ENCODE peak calls at places on chromosome 17, in ten cellular contexts. One of them, this sample, is unnamed.

GRCh38 chr17:34307110-34307509 is 12.1 kb upstream of the CCL8 start:
- DNase-seq in IMR-90: peak
- DNase-seq in H1: no peak
- DNase-seq in HCT116: no peak
- DNase-seq in adrenal gland: no peak
- DNase-seq in RWPE1: no peak
- DNase-seq in CD4-positive, alpha-beta T cell: no peak
- DNase-seq in dorsolateral prefrontal cortex: no peak
- DNase-seq in Peyer's patch: no peak
- DNase-seq in body of pancreas: peak
- DNase-seq in this sample: no peak

GRCh38 chr17:57370051-57370581 is 113.8 kb downstream of the MSI2 start:
- DNase-seq in IMR-90: peak
- DNase-seq in H1: no peak
- DNase-seq in HCT116: no peak
- DNase-seq in adrenal gland: no peak
- DNase-seq in RWPE1: peak
- DNase-seq in CD4-positive, alpha-beta T cell: no peak
- DNase-seq in dorsolateral prefrontal cortex: no peak
- DNase-seq in Peyer's patch: no peak
- DNase-seq in body of pancreas: no peak
- DNase-seq in this sample: peak

GRCh38 chr17:60169921-60170817 is 20.4 kb downstream of the CA4 start:
- DNase-seq in IMR-90: peak
- DNase-seq in H1: no peak
- DNase-seq in HCT116: no peak
- DNase-seq in adrenal gland: no peak
- DNase-seq in RWPE1: no peak
- DNase-seq in CD4-positive, alpha-beta T cell: no peak
- DNase-seq in dorsolateral prefrontal cortex: no peak
- DNase-seq in Peyer's patch: peak
- DNase-seq in body of pancreas: no peak
- DNase-seq in this sample: no peak

GRCh38 chr17:42979511-42980273 is at the start of gene PTGES3L:
- DNase-seq in IMR-90: peak
- DNase-seq in H1: peak
- DNase-seq in HCT116: no peak
- DNase-seq in adrenal gland: peak
- DNase-seq in RWPE1: no peak
- DNase-seq in CD4-positive, alpha-beta T cell: no peak
- DNase-seq in dorsolateral prefrontal cortex: peak
- DNase-seq in Peyer's patch: peak
- DNase-seq in body of pancreas: peak
- DNase-seq in this sample: no peak

GRCh38 chr17:27565874-27566672 is 64.9 kb upstream of the LGALS9 start:
- DNase-seq in IMR-90: peak
- DNase-seq in H1: no peak
- DNase-seq in HCT116: no peak
- DNase-seq in adrenal gland: no peak
- DNase-seq in RWPE1: no peak
- DNase-seq in CD4-positive, alpha-beta T cell: no peak
- DNase-seq in dorsolateral prefrontal cortex: no peak
- DNase-seq in Peyer's patch: no peak
- DNase-seq in body of pancreas: no peak
- DNase-seq in this sample: no peak

GRCh38 chr17:16987830-16988601 is 16.1 kb upstream of the TNFRSF13B start:
- DNase-seq in IMR-90: peak
- DNase-seq in H1: no peak
- DNase-seq in HCT116: no peak
- DNase-seq in adrenal gland: peak
- DNase-seq in RWPE1: peak
- DNase-seq in CD4-positive, alpha-beta T cell: peak
- DNase-seq in dorsolateral prefrontal cortex: no peak
- DNase-seq in Peyer's patch: no peak
- DNase-seq in body of pancreas: peak
- DNase-seq in this sample: peak

GRCh38 chr17:51015145-51015558 is 105.5 kb downstream of the SPAG9 start:
- DNase-seq in IMR-90: peak
- DNase-seq in H1: no peak
- DNase-seq in HCT116: no peak
- DNase-seq in adrenal gland: no peak
- DNase-seq in RWPE1: no peak
- DNase-seq in CD4-positive, alpha-beta T cell: no peak
- DNase-seq in dorsolateral prefrontal cortex: peak
- DNase-seq in Peyer's patch: no peak
- DNase-seq in body of pancreas: no peak
- DNase-seq in this sample: no peak

GRCh38 chr17:8412089-8412488 is 14.5 kb upstream of the RNF222 start:
- DNase-seq in IMR-90: no peak
- DNase-seq in H1: no peak
- DNase-seq in HCT116: no peak
- DNase-seq in adrenal gland: no peak
- DNase-seq in RWPE1: no peak
- DNase-seq in CD4-positive, alpha-beta T cell: no peak
- DNase-seq in dorsolateral prefrontal cortex: no peak
- DNase-seq in Peyer's patch: no peak
- DNase-seq in body of pancreas: no peak
- DNase-seq in this sample: no peak

GRCh38 chr17:33560165-33560564 is 267.1 kb upstream of the ASIC2 start:
- DNase-seq in IMR-90: peak
- DNase-seq in H1: no peak
- DNase-seq in HCT116: no peak
- DNase-seq in adrenal gland: no peak
- DNase-seq in RWPE1: no peak
- DNase-seq in CD4-positive, alpha-beta T cell: no peak
- DNase-seq in dorsolateral prefrontal cortex: no peak
- DNase-seq in Peyer's patch: no peak
- DNase-seq in body of pancreas: no peak
- DNase-seq in this sample: no peak

GRCh38 chr17:82348434-82348833 is 10.6 kb upstream of the TEX19 start:
- DNase-seq in IMR-90: no peak
- DNase-seq in H1: no peak
- DNase-seq in HCT116: no peak
- DNase-seq in adrenal gland: no peak
- DNase-seq in RWPE1: no peak
- DNase-seq in CD4-positive, alpha-beta T cell: no peak
- DNase-seq in dorsolateral prefrontal cortex: no peak
- DNase-seq in Peyer's patch: no peak
- DNase-seq in body of pancreas: no peak
- DNase-seq in this sample: no peak
- H3K27ac ChIP-seq in IMR-90: no peak
- H3K27ac ChIP-seq in H1: no peak
- H3K27ac ChIP-seq in HCT116: no peak
- H3K27ac ChIP-seq in adrenal gland: no peak
- H3K27ac ChIP-seq in RWPE1: no peak
- H3K27ac ChIP-seq in CD4-positive, alpha-beta T cell: no peak
- H3K27ac ChIP-seq in dorsolateral prefrontal cortex: no peak
- H3K27ac ChIP-seq in Peyer's patch: no peak
- H3K27ac ChIP-seq in body of pancreas: no peak
- H3K27ac ChIP-seq in this sample: no peak

DNA sequence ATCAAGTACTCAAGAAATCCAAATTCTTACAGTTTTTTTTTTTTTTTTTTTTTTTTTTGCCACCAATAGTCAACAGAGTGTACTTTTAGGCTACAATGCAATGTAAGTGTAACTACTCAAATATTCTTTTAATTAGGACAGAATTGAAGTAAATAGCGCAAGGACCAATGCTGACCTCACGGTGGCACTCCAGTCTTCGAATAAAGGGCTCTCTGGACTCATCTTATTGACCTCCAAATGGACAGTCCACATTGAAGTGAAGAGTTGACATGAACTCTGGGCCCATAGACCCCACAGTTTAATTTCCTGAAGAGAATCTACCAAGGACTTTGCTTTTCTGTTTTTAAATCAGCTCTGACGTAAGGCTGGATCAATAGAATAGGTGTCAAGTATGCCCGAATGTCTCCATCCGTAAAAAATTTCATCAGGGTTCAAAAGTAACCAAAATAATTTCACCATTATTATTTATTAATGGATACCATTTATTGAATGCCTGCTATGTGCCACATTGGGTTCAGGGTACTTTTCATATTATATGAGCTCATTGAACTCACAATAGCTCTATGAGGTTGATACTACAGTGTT is 7.3 kb upstream of the DDX52 start:
- DNase-seq in IMR-90: peak
- DNase-seq in H1: no peak
- DNase-seq in HCT116: peak
- DNase-seq in adrenal gland: peak
- DNase-seq in RWPE1: peak
- DNase-seq in CD4-positive, alpha-beta T cell: no peak
- DNase-seq in dorsolateral prefrontal cortex: no peak
- DNase-seq in Peyer's patch: no peak
- DNase-seq in body of pancreas: peak
- DNase-seq in this sample: no peak
- TF ChIP-seq CTCF in IMR-90: peak
- TF ChIP-seq CTCF in H1: peak
- TF ChIP-seq CTCF in HCT116: peak
- TF ChIP-seq CTCF in adrenal gland: peak
- TF ChIP-seq CTCF in RWPE1: peak
- TF ChIP-seq CTCF in CD4-positive, alpha-beta T cell: no peak
- TF ChIP-seq CTCF in dorsolateral prefrontal cortex: peak
- TF ChIP-seq CTCF in Peyer's patch: peak
- TF ChIP-seq CTCF in body of pancreas: peak
- TF ChIP-seq CTCF in this sample: peak

DNA sequence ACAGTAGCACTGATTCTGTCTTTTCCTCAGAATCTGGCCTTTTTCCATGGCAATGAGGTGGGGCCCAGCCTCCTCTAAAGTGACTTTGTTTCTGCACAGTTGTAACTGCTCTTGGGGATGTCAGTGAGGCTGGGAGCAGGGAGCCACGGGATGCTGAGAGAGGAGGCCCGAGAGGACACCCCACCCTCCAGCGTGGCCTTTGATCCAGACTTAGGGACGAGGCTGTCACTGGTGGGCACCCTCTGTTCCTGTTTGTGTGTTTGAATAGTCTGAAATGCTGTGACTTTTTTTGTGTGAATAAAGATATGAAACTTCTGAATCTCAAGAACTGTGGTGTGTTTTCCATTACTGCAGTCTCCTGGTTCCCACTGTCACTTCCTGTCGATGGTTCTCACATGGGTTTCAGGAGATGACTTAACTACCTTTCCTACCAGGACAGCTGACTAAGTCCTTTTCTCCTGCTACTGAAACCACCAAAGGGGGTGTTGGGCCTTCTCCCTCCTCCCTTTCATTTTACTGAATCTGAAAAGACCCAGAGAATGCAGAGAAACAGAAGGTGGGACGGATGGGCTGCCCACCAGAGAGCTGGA is 18.6 kb downstream of the KCTD2 start:
- DNase-seq in IMR-90: no peak
- DNase-seq in H1: no peak
- DNase-seq in HCT116: no peak
- DNase-seq in adrenal gland: no peak
- DNase-seq in RWPE1: no peak
- DNase-seq in CD4-positive, alpha-beta T cell: no peak
- DNase-seq in dorsolateral prefrontal cortex: no peak
- DNase-seq in Peyer's patch: no peak
- DNase-seq in body of pancreas: no peak
- DNase-seq in this sample: no peak
- H3K27ac ChIP-seq in IMR-90: no peak
- H3K27ac ChIP-seq in H1: no peak
- H3K27ac ChIP-seq in HCT116: no peak
- H3K27ac ChIP-seq in adrenal gland: no peak
- H3K27ac ChIP-seq in RWPE1: peak
- H3K27ac ChIP-seq in CD4-positive, alpha-beta T cell: no peak
- H3K27ac ChIP-seq in dorsolateral prefrontal cortex: no peak
- H3K27ac ChIP-seq in Peyer's patch: no peak
- H3K27ac ChIP-seq in body of pancreas: no peak
- H3K27ac ChIP-seq in this sample: no peak

DNA sequence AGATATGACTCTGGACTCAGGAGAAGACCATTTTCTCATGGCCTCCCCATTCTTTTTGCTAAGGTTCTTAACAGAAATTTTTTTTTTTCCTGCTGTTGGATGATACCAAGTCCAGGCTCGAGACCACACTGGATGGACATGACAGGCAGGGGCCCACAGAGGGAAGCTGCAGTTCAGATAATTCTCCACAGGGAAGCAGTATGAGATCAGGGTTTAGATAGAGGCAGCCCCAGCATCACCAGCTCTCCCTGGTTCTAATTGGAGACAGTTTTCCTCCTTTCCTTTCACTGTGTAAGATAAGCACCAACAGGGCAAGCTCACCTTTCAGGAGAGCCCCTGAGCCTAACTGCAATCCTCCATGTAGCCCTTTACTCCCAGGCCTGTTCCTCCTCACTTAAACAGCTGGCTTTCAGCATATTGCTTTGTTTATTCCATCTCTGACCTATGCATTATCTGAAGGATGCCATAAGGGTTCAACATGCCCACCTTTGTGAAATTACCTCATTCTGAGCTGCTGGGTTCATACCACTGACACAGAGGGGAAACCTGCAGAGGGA is 108.1 kb downstream of the SNX11 start:
- DNase-seq in IMR-90: peak
- DNase-seq in H1: peak
- DNase-seq in HCT116: peak
- DNase-seq in adrenal gland: peak
- DNase-seq in RWPE1: peak
- DNase-seq in CD4-positive, alpha-beta T cell: no peak
- DNase-seq in dorsolateral prefrontal cortex: no peak
- DNase-seq in Peyer's patch: peak
- DNase-seq in body of pancreas: peak
- DNase-seq in this sample: no peak
- TF ChIP-seq CTCF in IMR-90: peak
- TF ChIP-seq CTCF in H1: peak
- TF ChIP-seq CTCF in HCT116: peak
- TF ChIP-seq CTCF in adrenal gland: peak
- TF ChIP-seq CTCF in RWPE1: peak
- TF ChIP-seq CTCF in CD4-positive, alpha-beta T cell: no peak
- TF ChIP-seq CTCF in dorsolateral prefrontal cortex: peak
- TF ChIP-seq CTCF in Peyer's patch: peak
- TF ChIP-seq CTCF in body of pancreas: peak
- TF ChIP-seq CTCF in this sample: peak